ENCODE peak calls at places on chromosomes 12 and 14, in nine cellular contexts. U is astrocyte of the spinal cord, G is frontal cortex, V is pancreas, E is GM03348, K is cardiac septum, W is mesothelial cell of epicardium, Z is C1 segment of cervical spinal cord, Y is GM23338. A is an unnamed sample.

GRCh38 chr12:122096591-122097149 is 18.1 kb downstream of the MLXIP start:
- DNase-seq in K (no peak), W (no peak), U (no peak), V (no peak), E (peak; percentile 64), Y (no peak), Z (no peak), G (no peak), A (no peak)

GRCh38 chr12:3090238-3091029 is 13.3 kb downstream of the TSPAN9 start:
- DNase-seq in E (no peak), Z (no peak), Y (no peak), W (no peak), K (no peak), G (no peak), U (no peak), V (no peak), A (no peak)

GRCh38 chr12:52266514-52266913 is 7.9 kb upstream of the KRT86 start:
- DNase-seq in U (no peak), E (no peak), G (no peak), Z (no peak), Y (no peak), K (no peak), V (peak; percentile 83), W (no peak), A (no peak)

GRCh38 chr12:104672501-104673265 is 215.9 kb downstream of the CHST11 start:
- DNase-seq in U (peak; percentile 16), W (no peak), G (no peak), Y (no peak), E (peak; percentile 44), K (peak; percentile 85), Z (peak; percentile 23), V (no peak), A (no peak)

GRCh38 chr12:45077259-45077658 is 26.4 kb upstream of the DBX2 start:
- DNase-seq in Y (peak; percentile 37), G (no peak), W (no peak), E (no peak), V (no peak), Z (no peak), K (no peak), U (no peak), A (no peak)

GRCh38 chr12:7113389-7113871 is 4.4 kb upstream of the C1RL start:
- DNase-seq in K (no peak), Z (no peak), V (no peak), E (peak; percentile 81), W (no peak), G (peak; percentile 64), U (peak; percentile 39), Y (peak; percentile 64), A (peak; percentile 30)

GRCh38 chr14:103558071-103558882 is 4.2 kb downstream of the BAG5 start:
- DNase-seq in Z (no peak), E (peak; percentile 67), K (no peak), U (peak; percentile 70), Y (no peak), V (peak; percentile 7), W (no peak), G (no peak), A (no peak)

GRCh38 chr14:52067873-52068740 is 752 bp downstream of the NID2 start:
- DNase-seq in G (peak; percentile 26), W (peak; percentile 60), Y (peak; percentile 66), U (no peak), E (peak; percentile 56), V (peak; percentile 76), Z (no peak), K (no peak), A (peak; percentile 44)

GRCh38 chr12:123115409-123116111 is 35.3 kb downstream of the PITPNM2 start:
- DNase-seq in E (peak; percentile 88), K (no peak), V (no peak), Y (no peak), U (peak; percentile 91), Z (peak; percentile 38), W (no peak), G (peak; percentile 64), A (no peak)

GRCh38 chr12:109579639-109580038 is 6.0 kb downstream of the MVK start:
- DNase-seq in W (no peak), Z (no peak), K (no peak), E (no peak), U (no peak), V (peak; percentile 16), Y (no peak), G (no peak), A (no peak)

GRCh38 chr14:60348211-60348610 is 99.2 kb downstream of the PPM1A start:
- DNase-seq in V (no peak), E (no peak), K (no peak), U (no peak), Y (peak; percentile 52), W (no peak), G (no peak), Z (no peak), A (no peak)

GRCh38 chr12:13340149-13340548 is 143.6 kb downstream of the EMP1 start:
- DNase-seq in K (no peak), V (no peak), Y (no peak), W (no peak), Z (no peak), U (no peak), E (no peak), G (no peak), A (no peak)

GRCh38 chr14:106083082-106083481 is 556.7 kb downstream of the TMEM121 start:
- DNase-seq in Y (no peak), Z (no peak), K (no peak), U (no peak), E (no peak), V (no peak), G (no peak), W (no peak), A (no peak)

GRCh38 chr14:100850841-100851585 is 25.1 kb downstream of the MEG3 start:
- DNase-seq in W (no peak), V (peak; percentile 94), Y (peak; percentile 79), Z (peak; percentile 5), G (no peak), U (no peak), E (peak; percentile 59), K (peak; percentile 83), A (peak; percentile 72)

GRCh38 chr14:68359862-68360552 is 432.9 kb downstream of the ZFP36L1 start:
- DNase-seq in V (no peak), G (no peak), W (no peak), U (peak; percentile 48), K (peak; percentile 79), E (peak; percentile 70), Y (no peak), Z (peak; percentile 44), A (no peak)

GRCh38 chr14:59356298-59356697 is 108.9 kb downstream of the GPR135 start:
- DNase-seq in E (no peak), Z (no peak), U (no peak), Y (no peak), K (no peak), G (no peak), V (no peak), W (no peak), A (no peak)

GRCh38 chr12:16385779-16386646 is 38.6 kb downstream of the MGST1 start:
- DNase-seq in G (peak; percentile 57), K (no peak), W (no peak), E (peak; percentile 73), Y (peak; percentile 65), U (peak; percentile 73), Z (peak; percentile 30), V (no peak), A (peak; percentile 21)

GRCh38 chr14:34018564-34019244 is 67.8 kb upstream of the EGLN3 start:
- DNase-seq in U (no peak), E (no peak), V (no peak), G (no peak), Z (peak; percentile 48), Y (peak; percentile 13), K (no peak), W (no peak), A (no peak)

GRCh38 chr14:51501746-51502145 is 150.0 kb upstream of the FRMD6 start:
- DNase-seq in E (no peak), Z (no peak), W (no peak), U (no peak), Y (no peak), G (no peak), K (no peak), V (no peak), A (no peak)

GRCh38 chr12:80186727-80187217 is 87.4 kb downstream of the OTOGL start:
- DNase-seq in E (peak; percentile 83), V (no peak), W (peak; percentile 42), U (peak; percentile 96), Y (peak; percentile 92), G (peak; percentile 56), Z (no peak), K (no peak), A (peak; percentile 59)

GRCh38 chr12:2652401-2653081 is 142.2 kb upstream of the FKBP4 start:
- DNase-seq in V (peak; percentile 44), Y (peak; percentile 72), U (no peak), E (no peak), W (no peak), K (peak; percentile 71), G (no peak), Z (no peak), A (no peak)

GRCh38 chr12:75315518-75315917 is 14.6 kb downstream of the CAPS2 start:
- DNase-seq in V (no peak), G (no peak), W (no peak), U (peak; percentile 41), Z (no peak), K (no peak), E (peak; percentile 41), Y (no peak), A (no peak)

GRCh38 chr14:95240859-95241813 is 78.6 kb downstream of the CLMN start:
- DNase-seq in E (no peak), V (no peak), Y (no peak), W (no peak), G (no peak), K (no peak), Z (no peak), U (no peak), A (no peak)

GRCh38 chr14:38868415-38869290 is 234.4 kb downstream of the SEC23A start:
- DNase-seq in Z (no peak), K (no peak), U (no peak), G (no peak), W (no peak), E (no peak), V (no peak), Y (no peak), A (no peak)

GRCh38 chr14:65840118-65840751 is 427.7 kb downstream of the FUT8 start:
- DNase-seq in Z (no peak), K (no peak), Y (no peak), U (no peak), V (no peak), E (no peak), W (peak; percentile 36), G (no peak), A (no peak)

GRCh38 chr14:25477699-25478098 is 427.8 kb upstream of the STXBP6 start:
- DNase-seq in V (no peak), W (no peak), Z (no peak), G (no peak), K (no peak), Y (no peak), E (no peak), U (no peak), A (no peak)

GRCh38 chr14:91873476-91874265 is 6.3 kb upstream of the TC2N start:
- DNase-seq in Z (no peak), U (no peak), K (no peak), V (no peak), G (no peak), Y (no peak), E (no peak), W (no peak), A (no peak)

GRCh38 chr12:6089041-6089823 is 35.2 kb downstream of the VWF start:
- DNase-seq in V (no peak), U (peak; percentile 33), Z (no peak), Y (peak; percentile 53), G (no peak), W (no peak), E (no peak), K (no peak), A (no peak)

GRCh38 chr12:93813181-93813580 is 136.0 kb downstream of the CRADD start:
- DNase-seq in K (no peak), Y (no peak), G (no peak), Z (no peak), V (no peak), W (no peak), U (no peak), E (peak; percentile 9), A (no peak)

GRCh38 chr14:61034416-61035100 is 53.5 kb downstream of the SLC38A6 start:
- DNase-seq in K (no peak), E (no peak), Y (no peak), V (no peak), G (no peak), U (no peak), W (no peak), Z (no peak), A (no peak)